ENCODE peak calls at places on chromosomes 13 and 19, in five cellular contexts. Q is A549, H is Panc1, B is lower leg skin, L is tibial nerve. I is an unnamed sample.
A peak's percentile ranks its signal among the peaks of the same experiment; 100 is the strongest.

GRCh38 chr13:35548790-35549189 is 72.3 kb upstream of the MAB21L1 start:
- DNase-seq in Q (no peak), H (no peak), B (no peak), L (no peak), I (no peak)

GRCh38 chr19:12611361-12611699 is 610 bp downstream of the ZNF791 start:
- DNase-seq in Q (peak; percentile 75), H (no peak), B (peak; percentile 70), L (peak; percentile 63), I (peak; percentile 77)

GRCh38 chr13:29936051-29936813 is 85.8 kb upstream of the UBL3 start:
- DNase-seq in Q (no peak), H (no peak), B (no peak), L (no peak), I (no peak)

GRCh38 chr13:28257305-28257704 is 119.0 kb downstream of the PAN3 start:
- DNase-seq in Q (no peak), H (no peak), B (no peak), L (no peak), I (no peak)

GRCh38 chr13:89454736-89455135 is 1783.6 kb downstream of the SLITRK5 start:
- DNase-seq in Q (no peak), H (no peak), B (no peak), L (no peak), I (no peak)

GRCh38 chr19:32581704-32582164 is 744 bp downstream of the PDCD5 start:
- DNase-seq in Q (peak; percentile 54), H (no peak), B (no peak), L (no peak), I (no peak)

GRCh38 chr19:33771308-33772101 is 25.2 kb upstream of the KCTD15 start:
- DNase-seq in Q (peak; percentile 80), H (no peak), B (peak; percentile 39), L (no peak), I (peak; percentile 32)

GRCh38 chr19:13234518-13234917 is 84.3 kb downstream of the IER2 start:
- DNase-seq in Q (peak; percentile 51), H (no peak), B (peak; percentile 22), L (no peak), I (peak; percentile 3)

GRCh38 chr19:1513492-1514294 is 874 bp upstream of the ADAMTSL5 start:
- DNase-seq in Q (peak; percentile 59), H (no peak), B (no peak), L (no peak), I (peak; percentile 22)

GRCh38 chr19:743168-743687 is 7.7 kb upstream of the MISP start:
- DNase-seq in Q (no peak), H (no peak), B (no peak), L (no peak), I (no peak)

GRCh38 chr13:101706651-101707050 is 254.2 kb downstream of the ITGBL1 start:
- DNase-seq in Q (peak; percentile 13), H (no peak), B (peak; percentile 62), L (no peak), I (peak; percentile 88)

GRCh38 chr19:18170714-18171255 is 2.8 kb upstream of the IFI30 start:
- DNase-seq in Q (no peak), H (no peak), B (no peak), L (no peak), I (no peak)

GRCh38 chr13:100528820-100529219 is 59.8 kb downstream of the GGACT start:
- DNase-seq in Q (no peak), H (no peak), B (no peak), L (no peak), I (no peak)

GRCh38 chr19:28878862-28879566 is 333.9 kb downstream of the UQCRFS1 start:
- DNase-seq in Q (peak; percentile 83), H (peak; percentile 33), B (peak; percentile 35), L (peak; percentile 33), I (peak; percentile 49)

GRCh38 chr19:18349524-18350128 is 9.2 kb downstream of the PGPEP1 start:
- DNase-seq in Q (peak; percentile 61), H (no peak), B (no peak), L (peak; percentile 49), I (peak; percentile 34)

GRCh38 chr13:111486801-111487200 is 166.4 kb downstream of the TEX29 start:
- DNase-seq in Q (no peak), H (no peak), B (no peak), L (no peak), I (no peak)

GRCh38 chr13:51895906-51896888 is 34.4 kb downstream of the CCDC70 start:
- DNase-seq in Q (peak; percentile 47), H (peak; percentile 17), B (no peak), L (no peak), I (peak; percentile 42)

GRCh38 chr19:29724102-29724641 is 9.1 kb upstream of the C19orf12 start:
- DNase-seq in Q (no peak), H (no peak), B (no peak), L (no peak), I (no peak)

GRCh38 chr19:55590621-55591020 is 8.7 kb downstream of the FIZ1 start:
- DNase-seq in Q (peak; percentile 56), H (no peak), B (no peak), L (no peak), I (no peak)

GRCh38 chr19:47663435-47663910 is 49.7 kb upstream of the EHD2 start:
- DNase-seq in Q (peak; percentile 31), H (no peak), B (no peak), L (no peak), I (peak; percentile 96)

GRCh38 chr13:110633776-110634175 is 18.4 kb downstream of the NAXD start:
- DNase-seq in Q (no peak), H (no peak), B (no peak), L (no peak), I (no peak)

GRCh38 chr19:38949580-38950367 is 19.0 kb downstream of the MRPS12 start:
- DNase-seq in Q (no peak), H (no peak), B (peak; percentile 78), L (peak; percentile 57), I (no peak)

GRCh38 chr13:33139186-33139585 is 123.0 kb downstream of the KL start:
- DNase-seq in Q (no peak), H (no peak), B (peak; percentile 76), L (peak; percentile 54), I (no peak)

GRCh38 chr19:51688665-51689571 is 4.2 kb upstream of the SPACA6 start:
- DNase-seq in Q (peak; percentile 95), H (no peak), B (peak; percentile 72), L (peak; percentile 74), I (peak; percentile 92)

GRCh38 chr19:7500811-7501450 is 12.1 kb upstream of the PEX11G start:
- DNase-seq in Q (peak; percentile 89), H (no peak), B (no peak), L (no peak), I (no peak)

GRCh38 chr19:29505034-29505824 is 20.6 kb upstream of the VSTM2B start:
- DNase-seq in Q (no peak), H (no peak), B (no peak), L (no peak), I (no peak)

GRCh38 chr19:4966591-4966990 is 2.3 kb upstream of the KDM4B start:
- DNase-seq in Q (no peak), H (no peak), B (no peak), L (no peak), I (no peak)

GRCh38 chr19:33797821-33798633 is 1.4 kb downstream of the KCTD15 start:
- DNase-seq in Q (peak; percentile 64), H (no peak), B (no peak), L (no peak), I (no peak)

GRCh38 chr19:33133438-33134031 is 1.6 kb downstream of the WDR88 start:
- DNase-seq in Q (peak; percentile 51), H (no peak), B (no peak), L (no peak), I (no peak)

GRCh38 chr19:19404879-19405860 is at the start of gene GATAD2A:
- DNase-seq in Q (peak; percentile 87), H (no peak), B (peak; percentile 92), L (peak; percentile 92), I (peak; percentile 90)
- TF ChIP-seq CTCF in Q (no peak), H (no peak), B (no peak), L (peak; percentile 44), I (peak; percentile 71)

GRCh38 chr13:109275848-109276247 is 510.5 kb downstream of the IRS2 start:
- DNase-seq in Q (peak; percentile 79), H (no peak), B (no peak), L (no peak), I (no peak)
- TF ChIP-seq CTCF in Q (no peak), H (peak; percentile 33), B (no peak), L (no peak), I (no peak)

GRCh38 chr19:49422407-49423277 is 599 bp downstream of the PTH2 start:
- DNase-seq in Q (peak; percentile 89), H (no peak), B (no peak), L (no peak), I (no peak)
- TF ChIP-seq CTCF in Q (peak; percentile 61), H (peak; percentile 77), B (no peak), L (peak; percentile 28), I (peak; percentile 39)

DNA sequence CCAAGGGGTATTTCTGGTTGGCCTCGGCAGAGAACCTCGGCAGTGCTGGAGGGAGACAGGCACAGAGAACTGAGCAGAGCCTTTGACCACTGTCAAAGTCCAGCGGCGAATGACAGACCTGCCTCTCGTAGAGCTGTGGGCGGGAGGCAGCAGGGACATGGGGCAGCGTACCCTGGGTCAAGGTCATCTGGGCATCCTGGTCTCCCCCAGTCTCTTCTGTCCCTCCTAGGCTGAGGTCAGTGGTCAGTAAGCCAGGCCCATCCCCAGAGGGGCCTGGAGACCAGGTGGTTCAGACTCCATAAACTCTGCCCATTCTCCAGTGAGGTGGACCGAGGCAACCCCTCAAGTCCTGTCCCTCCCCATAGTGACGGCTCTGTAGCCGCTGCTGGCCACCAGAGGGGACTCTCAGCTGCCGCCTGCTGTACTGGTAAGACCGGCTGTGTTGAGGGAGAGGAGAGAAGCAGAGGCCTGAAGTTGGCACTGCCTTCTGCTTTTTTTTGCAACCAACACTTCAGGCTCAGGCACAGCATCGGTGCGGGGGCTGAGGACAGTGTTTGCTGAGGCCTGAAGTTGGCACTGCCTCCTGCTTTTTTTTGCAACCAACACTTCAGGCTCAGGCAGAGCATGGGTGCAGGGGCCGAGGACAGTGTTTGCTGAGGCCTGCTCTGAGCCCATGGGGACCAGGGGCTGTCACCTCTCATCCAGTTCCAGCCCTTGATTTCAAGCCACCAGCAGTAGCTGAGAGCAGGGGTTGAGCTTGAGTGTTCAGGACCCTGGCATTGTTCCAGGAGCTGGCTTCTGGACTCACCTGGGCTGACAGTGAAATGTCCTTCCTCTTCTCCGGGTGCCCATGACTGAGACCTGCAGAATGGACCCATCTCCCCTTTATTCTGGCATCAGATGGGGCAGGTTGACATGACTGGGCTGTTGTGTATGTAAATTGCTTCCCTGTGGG is at the start of gene PGLYRP2:
- DNase-seq in Q (peak; percentile 32), H (no peak), B (no peak), L (no peak), I (peak; percentile 9)
- TF ChIP-seq CTCF in Q (no peak), H (no peak), B (no peak), L (no peak), I (peak; percentile 29)

DNA sequence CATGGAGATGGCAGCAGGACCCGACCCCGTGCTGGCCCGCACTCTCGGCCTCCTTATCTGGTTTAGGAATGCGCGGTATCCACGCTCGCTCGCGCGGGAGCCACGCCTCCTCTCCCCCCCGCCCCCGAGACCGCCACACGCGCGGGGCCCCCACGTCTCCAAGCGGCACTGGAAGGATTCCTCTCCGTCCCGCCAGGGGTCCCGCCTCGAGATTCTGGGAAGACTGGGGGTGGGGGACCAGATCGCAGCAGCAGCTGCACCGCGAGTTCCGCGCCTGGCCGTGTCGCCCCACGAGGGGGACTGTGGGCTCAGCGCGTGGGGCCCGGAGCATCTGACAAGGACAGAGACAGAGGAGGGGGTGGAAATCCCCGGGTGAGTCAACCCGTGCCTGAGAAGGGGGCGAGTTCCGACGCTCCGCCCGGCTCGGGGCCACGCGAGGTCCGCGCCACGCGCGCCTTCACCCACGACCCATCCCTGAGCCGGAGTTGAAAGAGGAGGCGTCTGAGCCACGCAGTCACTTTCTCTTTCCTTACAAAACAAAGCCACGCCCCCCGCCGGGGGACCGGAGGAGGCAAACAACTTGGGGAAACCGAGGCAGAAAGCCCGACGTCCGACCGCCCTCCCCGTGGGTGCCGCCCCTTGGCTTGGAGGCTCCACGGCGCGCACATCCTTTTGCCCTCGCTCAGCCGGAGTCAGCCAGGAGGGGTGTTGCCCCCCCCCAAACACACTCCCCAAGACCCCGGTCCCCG is 802 bp downstream of the S1PR2 start:
- DNase-seq in Q (no peak), H (no peak), B (peak; percentile 40), L (peak; percentile 40), I (no peak)
- TF ChIP-seq CTCF in Q (no peak), H (no peak), B (no peak), L (no peak), I (no peak)

I was measured in HFFc6.